ENCODE peak calls at places on chromosomes 3 and 15, in six cellular contexts. B is HCT116, C is fibroblast of the aortic adventitia, T is ovary, I is GM13976, A is upper lobe of right lung. N is an unnamed sample.

GRCh38 chr3:155553800-155554199 is 191.1 kb downstream of the PLCH1 start:
- DNase-seq in A (no peak), C (no peak), B (no peak), I (peak; percentile 4), T (no peak), N (peak; percentile 62)

GRCh38 chr3:140441006-140441405 is 236.9 kb upstream of the TRIM42 start:
- DNase-seq in I (no peak), A (no peak), T (peak; percentile 52), B (no peak), C (peak; percentile 60), N (peak; percentile 49)

GRCh38 chr3:197878427-197878826 is 71.6 kb upstream of the RPL35A start:
- DNase-seq in T (no peak), A (peak; percentile 77), I (peak; percentile 50), B (no peak), C (no peak), N (no peak)

GRCh38 chr3:64238971-64239667 is 13.9 kb upstream of the PRICKLE2 start:
- DNase-seq in B (no peak), A (peak; percentile 69), I (no peak), C (peak; percentile 92), T (peak; percentile 91), N (peak; percentile 75)

GRCh38 chr3:182375921-182376320 is 417.4 kb upstream of the ATP11B start:
- DNase-seq in I (no peak), C (no peak), T (no peak), A (no peak), B (no peak), N (no peak)

GRCh38 chr15:32824777-32825176 is 107.0 kb downstream of the GREM1 start:
- DNase-seq in I (no peak), A (no peak), B (no peak), C (peak; percentile 81), T (no peak), N (no peak)

GRCh38 chr3:35929158-35929557 is 289.8 kb downstream of the ARPP21 start:
- DNase-seq in I (no peak), T (no peak), C (peak; percentile 76), A (no peak), B (no peak), N (no peak)

GRCh38 chr15:43086551-43086950 is 19.3 kb downstream of the UBR1 start:
- DNase-seq in A (no peak), I (peak; percentile 40), B (no peak), C (no peak), T (no peak), N (no peak)

GRCh38 chr3:10983219-10983916 is 9.2 kb upstream of the SLC6A1 start:
- DNase-seq in T (no peak), I (peak; percentile 69), A (no peak), B (peak; percentile 50), C (peak; percentile 41), N (peak; percentile 56)

GRCh38 chr15:29788433-29789034 is 33.7 kb downstream of the TJP1 start:
- DNase-seq in C (no peak), I (no peak), A (no peak), T (no peak), B (no peak), N (no peak)

GRCh38 chr3:49668861-49669260 is 5.3 kb upstream of the APEH start:
- DNase-seq in A (no peak), I (no peak), T (no peak), C (peak; percentile 36), B (no peak), N (peak; percentile 19)

GRCh38 chr3:71245052-71245488 is 338.5 kb downstream of the FOXP1 start:
- DNase-seq in I (no peak), C (peak; percentile 86), T (peak; percentile 68), A (no peak), B (no peak), N (peak; percentile 19)

GRCh38 chr3:28738425-28738824 is 389.8 kb upstream of the AZI2 start:
- DNase-seq in A (no peak), C (no peak), B (no peak), I (no peak), T (no peak), N (no peak)

GRCh38 chr15:74787251-74788041 is 5.6 kb downstream of the CSK start:
- DNase-seq in B (no peak), A (peak; percentile 91), C (peak; percentile 54), T (no peak), I (peak; percentile 85), N (peak; percentile 54)

GRCh38 chr3:58640700-58641372 is 25.7 kb downstream of the FAM3D start:
- DNase-seq in I (peak; percentile 87), C (peak; percentile 74), B (peak; percentile 50), T (peak; percentile 83), A (peak; percentile 88), N (peak; percentile 84)

GRCh38 chr3:133394561-133395311 is 5.1 kb upstream of the BFSP2 start:
- DNase-seq in I (no peak), T (no peak), A (no peak), C (peak; percentile 58), B (no peak), N (no peak)

GRCh38 chr3:188817920-188818239 is 353.9 kb upstream of the TPRG1 start:
- DNase-seq in T (no peak), B (no peak), A (no peak), C (no peak), I (no peak), N (no peak)

GRCh38 chr3:141056716-141057115 is 5.6 kb downstream of the SPSB4 start:
- DNase-seq in C (no peak), A (peak; percentile 49), I (no peak), T (no peak), B (no peak), N (no peak)

GRCh38 chr15:30921781-30922371 is 18.2 kb downstream of the FAN1 start:
- DNase-seq in B (no peak), A (no peak), C (no peak), I (no peak), T (no peak), N (no peak)

GRCh38 chr3:177358085-177358967 is 161.0 kb upstream of the TBL1XR1 start:
- DNase-seq in I (peak; percentile 66), T (peak; percentile 60), C (peak; percentile 92), A (peak; percentile 81), B (peak; percentile 89), N (peak; percentile 69)

GRCh38 chr3:177359601-177360357 is 162.5 kb upstream of the TBL1XR1 start:
- DNase-seq in C (peak; percentile 99), B (peak; percentile 98), A (peak; percentile 96), I (peak; percentile 91), T (peak; percentile 98), N (peak; percentile 99)

GRCh38 chr3:177356113-177356512 is 158.8 kb upstream of the TBL1XR1 start:
- DNase-seq in B (no peak), T (no peak), I (no peak), C (no peak), A (no peak), N (no peak)

GRCh38 chr3:177358968-177359600 is 161.8 kb upstream of the TBL1XR1 start:
- DNase-seq in B (peak; percentile 44), C (peak; percentile 10), I (peak; percentile 49), T (peak; percentile 66), A (peak; percentile 72), N (peak; percentile 57)

GRCh38 chr3:177357352-177358084 is 160.2 kb upstream of the TBL1XR1 start:
- DNase-seq in C (peak; percentile 96), I (no peak), B (peak; percentile 97), A (no peak), T (no peak), N (peak; percentile 79)
- TF ChIP-seq CTCF in C (peak; percentile 22), I (no peak), B (no peak), A (no peak), T (no peak), N (no peak)

GRCh38 chr3:27666708-27667107 is 55.4 kb downstream of the EOMES start:
- DNase-seq in C (peak; percentile 69), A (peak; percentile 84), T (peak; percentile 68), B (no peak), I (no peak), N (no peak)
- TF ChIP-seq CTCF in C (peak; percentile 15), A (no peak), T (no peak), B (no peak), I (no peak), N (no peak)

GRCh38 chr3:194685723-194686413 is at the start of gene FAM43A:
- DNase-seq in I (peak; percentile 85), T (peak; percentile 93), A (peak; percentile 92), B (peak; percentile 87), C (peak; percentile 96), N (peak; percentile 83)
- TF ChIP-seq CTCF in I (peak; percentile 22), T (no peak), A (peak; percentile 25), B (no peak), C (peak; percentile 35), N (no peak)

GRCh38 chr3:16834214-16834613 is 50.5 kb upstream of the PLCL2 start:
- DNase-seq in C (no peak), A (no peak), I (no peak), T (no peak), B (no peak), N (no peak)
- TF ChIP-seq CTCF in C (no peak), A (no peak), I (no peak), T (no peak), B (peak; percentile 8), N (no peak)

GRCh38 chr3:113019182-113020137 is 28.7 kb downstream of the GTPBP8 start:
- DNase-seq in A (peak; percentile 95), B (peak; percentile 82), C (peak; percentile 90), T (peak; percentile 93), I (peak; percentile 94), N (peak; percentile 82)
- TF ChIP-seq CTCF in A (no peak), B (no peak), C (no peak), T (no peak), I (no peak), N (no peak)

DNA sequence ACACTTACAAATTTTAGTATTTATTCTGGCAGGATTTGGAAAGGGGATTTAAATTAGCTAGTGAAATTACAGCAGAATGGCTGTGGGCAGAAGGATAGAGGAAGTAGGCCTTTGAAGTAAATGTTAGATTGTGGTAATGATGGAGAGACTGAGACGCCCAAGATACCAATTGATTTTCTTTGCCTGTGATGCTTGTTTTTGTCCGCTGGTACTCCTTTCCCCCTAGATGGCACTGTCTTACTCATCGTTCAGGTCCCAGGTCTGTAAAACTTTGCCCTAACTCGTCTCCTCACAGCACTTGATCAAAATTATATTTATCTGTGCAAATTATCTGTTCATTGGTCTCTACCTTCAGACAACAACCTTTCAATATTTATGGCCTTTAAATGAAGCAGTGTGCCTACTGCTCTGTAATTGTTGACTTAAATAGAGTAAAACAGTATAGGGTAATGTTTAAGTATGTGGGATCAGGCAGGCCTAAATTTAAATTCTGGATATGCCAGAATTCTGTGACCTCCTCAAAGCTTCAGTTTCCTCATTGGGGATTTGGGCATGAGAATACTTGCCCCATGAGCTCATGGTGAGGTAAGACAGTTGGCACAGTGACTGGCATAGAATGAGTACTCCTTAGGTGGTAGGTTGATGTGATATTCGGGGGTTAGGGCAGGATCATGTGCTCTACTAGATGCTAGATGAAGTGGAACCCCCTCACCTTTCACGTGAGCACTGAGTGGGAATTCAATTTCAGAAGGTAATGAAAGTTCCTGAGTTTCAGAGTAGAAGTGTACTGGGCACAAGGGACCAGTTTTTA is 14.7 kb downstream of the ARL8B start:
- DNase-seq in C (peak; percentile 35), I (peak; percentile 56), A (no peak), B (no peak), T (no peak), N (no peak)
- TF ChIP-seq CTCF in C (peak; percentile 42), I (peak; percentile 61), A (peak; percentile 17), B (peak; percentile 30), T (no peak), N (no peak)

N was measured in Calu3.